ENCODE peak calls at places on chromosomes 13 and 19, in seven cellular contexts. One of them, this sample, is unnamed.

GRCh38 chr13:48631441-48631840 is 22.3 kb upstream of the CYSLTR2 start:
- DNase-seq in upper lobe of right lung: no peak
- DNase-seq in fibroblast of mammary gland: no peak
- DNase-seq in kidney epithelial cell: no peak
- DNase-seq in HL-60: no peak
- DNase-seq in CD4-positive, alpha-beta T cell: no peak
- DNase-seq in breast epithelium: no peak
- DNase-seq in this sample: no peak

GRCh38 chr13:111323549-111323948 is 3.1 kb downstream of the TEX29 start:
- DNase-seq in HL-60: no peak
- DNase-seq in upper lobe of right lung: no peak
- DNase-seq in fibroblast of mammary gland: no peak
- DNase-seq in kidney epithelial cell: no peak
- DNase-seq in CD4-positive, alpha-beta T cell: no peak
- DNase-seq in breast epithelium: no peak
- DNase-seq in this sample: no peak

GRCh38 chr19:45952691-45953505 is 20.8 kb downstream of the NOVA2 start:
- DNase-seq in kidney epithelial cell: no peak
- DNase-seq in CD4-positive, alpha-beta T cell: peak; percentile 22
- DNase-seq in upper lobe of right lung: no peak
- DNase-seq in fibroblast of mammary gland: peak; percentile 50
- DNase-seq in breast epithelium: no peak
- DNase-seq in HL-60: peak; percentile 46
- DNase-seq in this sample: peak; percentile 42

GRCh38 chr13:106521101-106521799 is 14.2 kb downstream of the EFNB2 start:
- DNase-seq in breast epithelium: no peak
- DNase-seq in HL-60: no peak
- DNase-seq in CD4-positive, alpha-beta T cell: no peak
- DNase-seq in upper lobe of right lung: no peak
- DNase-seq in kidney epithelial cell: no peak
- DNase-seq in fibroblast of mammary gland: no peak
- DNase-seq in this sample: no peak

GRCh38 chr13:90447735-90448103 is 899.8 kb upstream of the MIR17HG start:
- DNase-seq in CD4-positive, alpha-beta T cell: no peak
- DNase-seq in kidney epithelial cell: peak; percentile 73
- DNase-seq in fibroblast of mammary gland: peak; percentile 69
- DNase-seq in HL-60: no peak
- DNase-seq in breast epithelium: no peak
- DNase-seq in upper lobe of right lung: no peak
- DNase-seq in this sample: peak; percentile 63

GRCh38 chr13:110397445-110397844 is 90.4 kb downstream of the COL4A2 start:
- DNase-seq in upper lobe of right lung: no peak
- DNase-seq in kidney epithelial cell: no peak
- DNase-seq in CD4-positive, alpha-beta T cell: no peak
- DNase-seq in breast epithelium: no peak
- DNase-seq in HL-60: no peak
- DNase-seq in fibroblast of mammary gland: peak; percentile 93
- DNase-seq in this sample: peak; percentile 85

GRCh38 chr13:72798817-72799216 is 16.9 kb downstream of the PIBF1 start:
- DNase-seq in upper lobe of right lung: no peak
- DNase-seq in fibroblast of mammary gland: no peak
- DNase-seq in HL-60: no peak
- DNase-seq in CD4-positive, alpha-beta T cell: no peak
- DNase-seq in breast epithelium: no peak
- DNase-seq in kidney epithelial cell: no peak
- DNase-seq in this sample: no peak

GRCh38 chr13:40502236-40502635 is 164.2 kb downstream of the FOXO1 start:
- DNase-seq in fibroblast of mammary gland: peak; percentile 77
- DNase-seq in upper lobe of right lung: no peak
- DNase-seq in kidney epithelial cell: no peak
- DNase-seq in CD4-positive, alpha-beta T cell: no peak
- DNase-seq in breast epithelium: no peak
- DNase-seq in HL-60: no peak
- DNase-seq in this sample: no peak

GRCh38 chr13:95356916-95357315 is 55.7 kb upstream of the ABCC4 start:
- DNase-seq in upper lobe of right lung: no peak
- DNase-seq in fibroblast of mammary gland: no peak
- DNase-seq in kidney epithelial cell: no peak
- DNase-seq in HL-60: no peak
- DNase-seq in breast epithelium: no peak
- DNase-seq in CD4-positive, alpha-beta T cell: no peak
- DNase-seq in this sample: no peak

GRCh38 chr13:75357576-75358295 is 124.2 kb downstream of the TBC1D4 start:
- DNase-seq in CD4-positive, alpha-beta T cell: peak; percentile 32
- DNase-seq in breast epithelium: no peak
- DNase-seq in upper lobe of right lung: peak; percentile 58
- DNase-seq in HL-60: peak; percentile 46
- DNase-seq in fibroblast of mammary gland: peak; percentile 77
- DNase-seq in kidney epithelial cell: no peak
- DNase-seq in this sample: peak; percentile 68

GRCh38 chr13:30829145-30829544 is 76.9 kb upstream of the MEDAG start:
- DNase-seq in kidney epithelial cell: peak; percentile 81
- DNase-seq in upper lobe of right lung: no peak
- DNase-seq in HL-60: no peak
- DNase-seq in breast epithelium: no peak
- DNase-seq in fibroblast of mammary gland: peak; percentile 86
- DNase-seq in CD4-positive, alpha-beta T cell: no peak
- DNase-seq in this sample: peak; percentile 82

GRCh38 chr13:50129923-50130685 is 114.9 kb downstream of the KCNRG start:
- DNase-seq in fibroblast of mammary gland: peak; percentile 48
- DNase-seq in HL-60: no peak
- DNase-seq in kidney epithelial cell: no peak
- DNase-seq in CD4-positive, alpha-beta T cell: no peak
- DNase-seq in breast epithelium: no peak
- DNase-seq in upper lobe of right lung: peak; percentile 71
- DNase-seq in this sample: no peak

GRCh38 chr19:49637865-49638350 is 2.0 kb downstream of the RRAS start:
- DNase-seq in CD4-positive, alpha-beta T cell: no peak
- DNase-seq in upper lobe of right lung: peak; percentile 92
- DNase-seq in breast epithelium: peak; percentile 73
- DNase-seq in HL-60: peak; percentile 43
- DNase-seq in fibroblast of mammary gland: peak; percentile 75
- DNase-seq in kidney epithelial cell: no peak
- DNase-seq in this sample: peak; percentile 62

GRCh38 chr13:89846890-89847585 is 1500.4 kb upstream of the MIR17HG start:
- DNase-seq in fibroblast of mammary gland: peak; percentile 17
- DNase-seq in breast epithelium: no peak
- DNase-seq in upper lobe of right lung: no peak
- DNase-seq in kidney epithelial cell: no peak
- DNase-seq in HL-60: no peak
- DNase-seq in CD4-positive, alpha-beta T cell: no peak
- DNase-seq in this sample: peak; percentile 3

GRCh38 chr19:44745386-44745831 is 3.1 kb upstream of the BCL3 start:
- DNase-seq in breast epithelium: peak; percentile 66
- DNase-seq in kidney epithelial cell: no peak
- DNase-seq in upper lobe of right lung: peak; percentile 77
- DNase-seq in HL-60: no peak
- DNase-seq in CD4-positive, alpha-beta T cell: no peak
- DNase-seq in fibroblast of mammary gland: peak; percentile 83
- DNase-seq in this sample: peak; percentile 80

GRCh38 chr13:77919351-77920294 is 992 bp upstream of the EDNRB start:
- DNase-seq in kidney epithelial cell: no peak
- DNase-seq in upper lobe of right lung: peak; percentile 73
- DNase-seq in breast epithelium: peak; percentile 50
- DNase-seq in fibroblast of mammary gland: peak; percentile 48
- DNase-seq in HL-60: peak; percentile 18
- DNase-seq in CD4-positive, alpha-beta T cell: no peak
- DNase-seq in this sample: peak; percentile 15

GRCh38 chr19:5935473-5936307 is 21.6 kb downstream of the CAPS start:
- DNase-seq in breast epithelium: no peak
- DNase-seq in upper lobe of right lung: no peak
- DNase-seq in CD4-positive, alpha-beta T cell: no peak
- DNase-seq in fibroblast of mammary gland: peak; percentile 48
- DNase-seq in kidney epithelial cell: no peak
- DNase-seq in HL-60: no peak
- DNase-seq in this sample: peak; percentile 35

GRCh38 chr13:23630349-23631093 is 60.3 kb downstream of the TNFRSF19 start:
- DNase-seq in HL-60: no peak
- DNase-seq in upper lobe of right lung: no peak
- DNase-seq in fibroblast of mammary gland: no peak
- DNase-seq in kidney epithelial cell: no peak
- DNase-seq in CD4-positive, alpha-beta T cell: no peak
- DNase-seq in breast epithelium: no peak
- DNase-seq in this sample: no peak

GRCh38 chr13:32473650-32474049 is 45.7 kb upstream of the N4BP2L1 start:
- DNase-seq in upper lobe of right lung: no peak
- DNase-seq in fibroblast of mammary gland: no peak
- DNase-seq in HL-60: no peak
- DNase-seq in CD4-positive, alpha-beta T cell: no peak
- DNase-seq in breast epithelium: no peak
- DNase-seq in kidney epithelial cell: no peak
- DNase-seq in this sample: no peak

GRCh38 chr19:45887311-45887710 is 1.4 kb upstream of the IRF2BP1 start:
- DNase-seq in HL-60: no peak
- DNase-seq in kidney epithelial cell: no peak
- DNase-seq in CD4-positive, alpha-beta T cell: no peak
- DNase-seq in fibroblast of mammary gland: no peak
- DNase-seq in upper lobe of right lung: no peak
- DNase-seq in breast epithelium: no peak
- DNase-seq in this sample: no peak

GRCh38 chr19:31235806-31236205 is 113.4 kb downstream of the TSHZ3 start:
- DNase-seq in fibroblast of mammary gland: no peak
- DNase-seq in HL-60: no peak
- DNase-seq in upper lobe of right lung: no peak
- DNase-seq in breast epithelium: no peak
- DNase-seq in CD4-positive, alpha-beta T cell: no peak
- DNase-seq in kidney epithelial cell: no peak
- DNase-seq in this sample: no peak

GRCh38 chr19:33300016-33300981 is 2.0 kb downstream of the CEBPA start:
- DNase-seq in HL-60: no peak
- DNase-seq in breast epithelium: peak; percentile 51
- DNase-seq in upper lobe of right lung: no peak
- DNase-seq in kidney epithelial cell: no peak
- DNase-seq in CD4-positive, alpha-beta T cell: no peak
- DNase-seq in fibroblast of mammary gland: no peak
- DNase-seq in this sample: no peak

GRCh38 chr19:10344780-10345179 is 5.4 kb upstream of the ICAM3 start:
- DNase-seq in CD4-positive, alpha-beta T cell: no peak
- DNase-seq in kidney epithelial cell: no peak
- DNase-seq in HL-60: no peak
- DNase-seq in breast epithelium: no peak
- DNase-seq in upper lobe of right lung: no peak
- DNase-seq in fibroblast of mammary gland: no peak
- DNase-seq in this sample: peak; percentile 39

DNA sequence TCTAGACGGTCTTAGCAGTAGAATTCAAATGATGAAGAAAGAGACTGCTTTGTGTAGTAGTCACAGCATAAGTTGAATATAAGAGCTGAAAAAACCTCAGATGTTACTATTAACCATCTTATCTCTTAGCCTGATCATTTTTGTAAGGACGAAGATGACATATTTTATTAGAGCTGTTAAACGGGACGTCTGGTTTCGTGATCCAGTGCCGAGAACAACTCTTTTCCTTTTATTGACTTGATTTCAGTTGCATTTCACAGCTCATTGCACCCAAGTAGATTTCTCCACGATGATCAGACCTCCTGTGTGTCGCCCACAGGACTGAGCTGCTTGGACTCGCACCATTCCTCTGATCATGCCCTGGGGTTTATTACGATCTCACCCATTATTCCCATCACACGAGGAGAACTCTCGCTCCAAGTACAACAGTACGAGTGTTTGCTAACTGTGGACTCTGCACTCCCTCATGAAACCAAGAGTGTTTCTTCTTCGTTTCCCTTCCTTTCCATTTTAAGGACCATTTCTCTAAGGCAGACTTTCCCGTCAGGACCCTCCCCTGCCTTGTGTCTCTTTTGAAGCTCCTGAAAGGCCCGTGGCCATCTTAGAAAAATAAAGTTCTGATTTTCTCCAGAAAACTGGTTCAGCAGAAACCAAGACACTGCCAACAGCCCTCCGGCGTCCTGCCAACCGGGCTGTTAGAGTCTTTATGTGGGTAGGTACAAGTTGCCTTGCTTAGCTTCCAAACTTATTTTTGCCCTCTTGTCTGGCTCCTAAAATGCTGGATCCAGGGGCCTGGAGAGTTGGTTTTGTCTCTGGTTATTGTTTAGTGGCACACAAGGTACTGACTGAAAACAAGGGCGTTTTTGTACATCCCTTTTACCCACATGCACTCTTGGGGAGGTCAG is 48.2 kb upstream of the RNF113B start:
- DNase-seq in kidney epithelial cell: no peak
- DNase-seq in CD4-positive, alpha-beta T cell: no peak
- DNase-seq in fibroblast of mammary gland: no peak
- DNase-seq in upper lobe of right lung: no peak
- DNase-seq in HL-60: no peak
- DNase-seq in breast epithelium: no peak
- DNase-seq in this sample: no peak
- TF ChIP-seq CTCF in kidney epithelial cell: no peak
- TF ChIP-seq CTCF in CD4-positive, alpha-beta T cell: no peak
- TF ChIP-seq CTCF in fibroblast of mammary gland: no peak
- TF ChIP-seq CTCF in upper lobe of right lung: no peak
- TF ChIP-seq CTCF in HL-60: no peak
- TF ChIP-seq CTCF in breast epithelium: no peak
- TF ChIP-seq CTCF in this sample: no peak

DNA sequence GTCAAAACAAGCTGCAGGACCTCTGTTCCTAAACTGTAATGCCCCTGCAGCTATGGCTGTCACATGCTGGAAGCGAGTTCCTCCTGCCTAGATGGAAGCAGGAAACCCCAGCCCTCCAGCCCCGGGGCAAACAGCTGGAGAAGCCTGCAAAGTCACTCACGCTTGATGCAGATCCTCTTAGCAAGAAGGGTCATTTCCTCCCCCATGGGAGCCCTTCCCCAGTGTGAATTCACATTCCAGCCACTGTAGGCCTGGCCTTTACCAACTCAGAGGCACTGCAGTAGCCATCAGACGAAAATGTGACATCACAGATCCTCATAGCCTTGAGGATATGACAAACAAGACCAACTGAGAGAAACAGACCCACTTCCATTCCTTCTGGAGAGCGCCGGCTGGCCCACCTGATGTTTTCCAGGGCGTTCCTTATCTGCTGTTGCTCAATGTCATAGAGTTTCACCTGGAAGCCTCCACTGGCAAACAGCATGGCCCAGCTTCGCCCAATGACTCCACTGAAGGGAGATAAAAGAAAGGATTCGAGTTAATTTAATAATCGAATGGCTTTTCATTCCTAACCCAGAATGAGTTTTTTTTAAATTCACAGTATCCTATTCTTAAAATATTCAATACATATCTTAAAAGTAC is 13.5 kb downstream of the CRYL1 start:
- DNase-seq in kidney epithelial cell: no peak
- DNase-seq in upper lobe of right lung: no peak
- DNase-seq in fibroblast of mammary gland: no peak
- DNase-seq in breast epithelium: no peak
- DNase-seq in HL-60: peak; percentile 21
- DNase-seq in CD4-positive, alpha-beta T cell: no peak
- DNase-seq in this sample: no peak
- TF ChIP-seq CTCF in kidney epithelial cell: no peak
- TF ChIP-seq CTCF in upper lobe of right lung: no peak
- TF ChIP-seq CTCF in fibroblast of mammary gland: no peak
- TF ChIP-seq CTCF in breast epithelium: no peak
- TF ChIP-seq CTCF in HL-60: no peak
- TF ChIP-seq CTCF in CD4-positive, alpha-beta T cell: no peak
- TF ChIP-seq CTCF in this sample: no peak

GRCh38 chr19:40716655-40717324 is at the start of the genes COQ8B and ITPKC:
- DNase-seq in CD4-positive, alpha-beta T cell: peak; percentile 100
- DNase-seq in HL-60: peak; percentile 97
- DNase-seq in fibroblast of mammary gland: peak; percentile 95
- DNase-seq in kidney epithelial cell: peak; percentile 88
- DNase-seq in breast epithelium: peak; percentile 100
- DNase-seq in upper lobe of right lung: peak; percentile 100
- DNase-seq in this sample: peak; percentile 96
- TF ChIP-seq CTCF in CD4-positive, alpha-beta T cell: no peak
- TF ChIP-seq CTCF in HL-60: no peak
- TF ChIP-seq CTCF in fibroblast of mammary gland: no peak
- TF ChIP-seq CTCF in kidney epithelial cell: no peak
- TF ChIP-seq CTCF in breast epithelium: no peak
- TF ChIP-seq CTCF in upper lobe of right lung: peak; percentile 18
- TF ChIP-seq CTCF in this sample: peak; percentile 8

GRCh38 chr19:19696386-19696785 is 27.7 kb downstream of the ZNF101 start:
- DNase-seq in kidney epithelial cell: no peak
- DNase-seq in HL-60: no peak
- DNase-seq in fibroblast of mammary gland: no peak
- DNase-seq in breast epithelium: no peak
- DNase-seq in CD4-positive, alpha-beta T cell: no peak
- DNase-seq in upper lobe of right lung: no peak
- DNase-seq in this sample: no peak
- TF ChIP-seq CTCF in kidney epithelial cell: no peak
- TF ChIP-seq CTCF in HL-60: no peak
- TF ChIP-seq CTCF in fibroblast of mammary gland: no peak
- TF ChIP-seq CTCF in breast epithelium: no peak
- TF ChIP-seq CTCF in CD4-positive, alpha-beta T cell: no peak
- TF ChIP-seq CTCF in upper lobe of right lung: no peak
- TF ChIP-seq CTCF in this sample: no peak

This sample was measured in IMR-90.